ENCODE peak calls at places on chromosomes 13 and 19, in nine cellular contexts. D, K, L, X, Y, E, S, Q and M are unnamed samples.

GRCh38 chr13:84917252-84917878 is 881.9 kb downstream of the SLITRK6 start:
- DNase-seq in D (no peak), K (no peak), L (peak), X (no peak), Y (no peak), E (no peak), S (no peak), Q (no peak), M (no peak)

GRCh38 chr13:75795274-75795673 is 159.1 kb downstream of the LMO7 start:
- DNase-seq in D (no peak), K (no peak), L (no peak), X (no peak), Y (no peak), E (no peak), S (no peak), Q (no peak), M (no peak)

GRCh38 chr19:14554382-14554812 is 17.5 kb downstream of the NDUFB7 start:
- DNase-seq in D (no peak), K (no peak), L (no peak), X (no peak), Y (no peak), E (no peak), S (no peak), Q (peak), M (no peak)

GRCh38 chr13:93776936-93777335 is 550.3 kb downstream of the GPC6 start:
- DNase-seq in D (no peak), K (no peak), L (peak), X (no peak), Y (no peak), E (no peak), S (no peak), Q (no peak), M (no peak)

GRCh38 chr13:105982219-105982618 is 553.2 kb downstream of the EFNB2 start:
- DNase-seq in D (no peak), K (no peak), L (no peak), X (no peak), Y (no peak), E (no peak), S (no peak), Q (no peak), M (no peak)

GRCh38 chr19:51014242-51014641 is 5.3 kb downstream of the KLK10 start:
- DNase-seq in D (no peak), K (no peak), L (no peak), X (no peak), Y (no peak), E (no peak), S (no peak), Q (no peak), M (no peak)

GRCh38 chr13:33132644-33133440 is 116.6 kb downstream of the KL start:
- DNase-seq in D (no peak), K (no peak), L (peak), X (no peak), Y (no peak), E (no peak), S (no peak), Q (no peak), M (no peak)

GRCh38 chr13:88857256-88857655 is 1186.1 kb downstream of the SLITRK5 start:
- DNase-seq in D (no peak), K (no peak), L (no peak), X (no peak), Y (no peak), E (no peak), S (no peak), Q (no peak), M (no peak)

GRCh38 chr13:28792992-28793391 is 27.1 kb upstream of the MTUS2 start:
- DNase-seq in D (no peak), K (no peak), L (peak), X (no peak), Y (no peak), E (no peak), S (no peak), Q (no peak), M (no peak)

GRCh38 chr13:110206170-110206569 is 100.8 kb downstream of the COL4A1 start:
- DNase-seq in D (no peak), K (no peak), L (no peak), X (no peak), Y (no peak), E (no peak), S (no peak), Q (no peak), M (no peak)

GRCh38 chr13:108342369-108343289 is 73.1 kb downstream of the TNFSF13B start:
- DNase-seq in D (no peak), K (no peak), L (peak), X (peak), Y (no peak), E (no peak), S (peak), Q (peak), M (no peak)

GRCh38 chr19:10920781-10921180 is 7.7 kb downstream of the YIPF2 start:
- DNase-seq in D (no peak), K (no peak), L (no peak), X (no peak), Y (no peak), E (no peak), S (no peak), Q (no peak), M (no peak)